ENCODE peak calls at places on chromosomes 2 and 18, in four cellular contexts. One of them, this sample, is unnamed.

GRCh38 chr2:80078290-80079036 is 226.1 kb downstream of the LRRTM1 start:
- DNase-seq in transverse colon: no peak
- DNase-seq in adrenal gland: no peak
- DNase-seq in heart left ventricle: no peak
- DNase-seq in this sample: no peak

GRCh38 chr18:54388203-54389142 is 30.8 kb downstream of the C18orf54 start:
- DNase-seq in transverse colon: peak
- DNase-seq in adrenal gland: no peak
- DNase-seq in heart left ventricle: no peak
- DNase-seq in this sample: peak

GRCh38 chr2:64204006-64204632 is 59.9 kb upstream of the PELI1 start:
- DNase-seq in transverse colon: peak
- DNase-seq in adrenal gland: no peak
- DNase-seq in heart left ventricle: peak
- DNase-seq in this sample: peak

GRCh38 chr18:45755936-45756335 is 32.0 kb downstream of the SLC14A1 start:
- DNase-seq in transverse colon: no peak
- DNase-seq in adrenal gland: peak
- DNase-seq in heart left ventricle: peak
- DNase-seq in this sample: no peak

GRCh38 chr2:215702116-215702905 is 266.4 kb upstream of the FN1 start:
- DNase-seq in transverse colon: no peak
- DNase-seq in adrenal gland: no peak
- DNase-seq in heart left ventricle: no peak
- DNase-seq in this sample: no peak

GRCh38 chr2:46485002-46485401 is 5.6 kb downstream of the TMEM247 start:
- DNase-seq in transverse colon: no peak
- DNase-seq in adrenal gland: no peak
- DNase-seq in heart left ventricle: no peak
- DNase-seq in this sample: no peak

GRCh38 chr2:100820346-100821254 is 661 bp downstream of the NPAS2 start:
- DNase-seq in transverse colon: peak
- DNase-seq in adrenal gland: peak
- DNase-seq in heart left ventricle: no peak
- DNase-seq in this sample: peak

GRCh38 chr2:133146893-133147292 is 421.4 kb downstream of the NCKAP5 start:
- DNase-seq in transverse colon: no peak
- DNase-seq in adrenal gland: no peak
- DNase-seq in heart left ventricle: no peak
- DNase-seq in this sample: no peak

GRCh38 chr18:78430171-78430857 is 549.3 kb upstream of the SALL3 start:
- DNase-seq in transverse colon: no peak
- DNase-seq in adrenal gland: no peak
- DNase-seq in heart left ventricle: no peak
- DNase-seq in this sample: no peak

GRCh38 chr18:23236876-23237468 is 101.7 kb downstream of the CABLES1 start:
- DNase-seq in transverse colon: no peak
- DNase-seq in adrenal gland: no peak
- DNase-seq in heart left ventricle: no peak
- DNase-seq in this sample: no peak

GRCh38 chr2:73176881-73177644 is 25.3 kb upstream of the NOTO start:
- DNase-seq in transverse colon: peak
- DNase-seq in adrenal gland: peak
- DNase-seq in heart left ventricle: peak
- DNase-seq in this sample: peak

GRCh38 chr2:98467082-98467536 is 22.5 kb downstream of the INPP4A start:
- DNase-seq in transverse colon: no peak
- DNase-seq in adrenal gland: no peak
- DNase-seq in heart left ventricle: no peak
- DNase-seq in this sample: no peak

GRCh38 chr2:45691152-45691551 is 39.7 kb downstream of the PRKCE start:
- DNase-seq in transverse colon: no peak
- DNase-seq in adrenal gland: no peak
- DNase-seq in heart left ventricle: no peak
- DNase-seq in this sample: no peak

GRCh38 chr2:156115338-156115737 is 217.2 kb downstream of the NR4A2 start:
- DNase-seq in transverse colon: no peak
- DNase-seq in adrenal gland: no peak
- DNase-seq in heart left ventricle: no peak
- DNase-seq in this sample: no peak

GRCh38 chr2:102181919-102182635 is 4.7 kb upstream of the IL1RL2 start:
- DNase-seq in transverse colon: no peak
- DNase-seq in adrenal gland: no peak
- DNase-seq in heart left ventricle: peak
- DNase-seq in this sample: no peak

GRCh38 chr2:18178736-18179349 is 300.4 kb downstream of the KCNS3 start:
- DNase-seq in transverse colon: peak
- DNase-seq in adrenal gland: peak
- DNase-seq in heart left ventricle: no peak
- DNase-seq in this sample: peak

GRCh38 chr2:217959723-217960122 is 43.1 kb downstream of the TNS1 start:
- DNase-seq in transverse colon: no peak
- DNase-seq in adrenal gland: no peak
- DNase-seq in heart left ventricle: peak
- DNase-seq in this sample: no peak

GRCh38 chr2:132623096-132623839 is 46.7 kb downstream of the LYPD1 start:
- DNase-seq in transverse colon: no peak
- DNase-seq in adrenal gland: no peak
- DNase-seq in heart left ventricle: no peak
- DNase-seq in this sample: no peak

GRCh38 chr2:216389565-216389964 is 17.3 kb upstream of the MARCHF4 start:
- DNase-seq in transverse colon: no peak
- DNase-seq in adrenal gland: no peak
- DNase-seq in heart left ventricle: no peak
- DNase-seq in this sample: no peak

GRCh38 chr2:128788636-128789220 is 470.1 kb upstream of the HS6ST1 start:
- DNase-seq in transverse colon: no peak
- DNase-seq in adrenal gland: no peak
- DNase-seq in heart left ventricle: no peak
- DNase-seq in this sample: peak

GRCh38 chr2:131413148-131413747 is 49.3 kb upstream of the RAB6D start:
- DNase-seq in transverse colon: no peak
- DNase-seq in adrenal gland: no peak
- DNase-seq in heart left ventricle: no peak
- DNase-seq in this sample: no peak

GRCh38 chr2:200306719-200306968 is 151 bp downstream of the SPATS2L start:
- DNase-seq in transverse colon: no peak
- DNase-seq in adrenal gland: no peak
- DNase-seq in heart left ventricle: no peak
- DNase-seq in this sample: no peak

GRCh38 chr18:14086459-14087231 is 45.6 kb downstream of the ZNF519 start:
- DNase-seq in transverse colon: no peak
- DNase-seq in adrenal gland: no peak
- DNase-seq in heart left ventricle: no peak
- DNase-seq in this sample: no peak

GRCh38 chr2:64376926-64377325 is 77.0 kb upstream of the LGALSL start:
- DNase-seq in transverse colon: peak
- DNase-seq in adrenal gland: no peak
- DNase-seq in heart left ventricle: no peak
- DNase-seq in this sample: no peak

GRCh38 chr2:47064076-47064475 is 91.0 kb downstream of the STPG4 start:
- DNase-seq in transverse colon: no peak
- DNase-seq in adrenal gland: no peak
- DNase-seq in heart left ventricle: no peak
- DNase-seq in this sample: no peak

GRCh38 chr2:190701586-190701985 is 52.7 kb downstream of the NAB1 start:
- DNase-seq in transverse colon: no peak
- DNase-seq in adrenal gland: no peak
- DNase-seq in heart left ventricle: no peak
- DNase-seq in this sample: no peak

GRCh38 chr2:236910966-236911495 is 174.7 kb upstream of the COPS8 start:
- DNase-seq in transverse colon: no peak
- DNase-seq in adrenal gland: no peak
- DNase-seq in heart left ventricle: no peak
- DNase-seq in this sample: no peak

GRCh38 chr2:190572251-190572650 is 37.7 kb upstream of the NEMP2 start:
- DNase-seq in transverse colon: no peak
- DNase-seq in adrenal gland: no peak
- DNase-seq in heart left ventricle: no peak
- DNase-seq in this sample: no peak

GRCh38 chr2:20137131-20137571 is 85.7 kb upstream of the LAPTM4A start:
- DNase-seq in transverse colon: no peak
- DNase-seq in adrenal gland: no peak
- DNase-seq in heart left ventricle: no peak
- DNase-seq in this sample: no peak

GRCh38 chr2:53629527-53629926 is 138.1 kb upstream of the CHAC2 start:
- DNase-seq in transverse colon: no peak
- DNase-seq in adrenal gland: no peak
- DNase-seq in heart left ventricle: no peak
- DNase-seq in this sample: no peak

GRCh38 chr18:75071866-75072671 is 136.9 kb downstream of the PTGR3 start:
- DNase-seq in transverse colon: no peak
- DNase-seq in adrenal gland: no peak
- DNase-seq in heart left ventricle: no peak
- DNase-seq in this sample: no peak

DNA sequence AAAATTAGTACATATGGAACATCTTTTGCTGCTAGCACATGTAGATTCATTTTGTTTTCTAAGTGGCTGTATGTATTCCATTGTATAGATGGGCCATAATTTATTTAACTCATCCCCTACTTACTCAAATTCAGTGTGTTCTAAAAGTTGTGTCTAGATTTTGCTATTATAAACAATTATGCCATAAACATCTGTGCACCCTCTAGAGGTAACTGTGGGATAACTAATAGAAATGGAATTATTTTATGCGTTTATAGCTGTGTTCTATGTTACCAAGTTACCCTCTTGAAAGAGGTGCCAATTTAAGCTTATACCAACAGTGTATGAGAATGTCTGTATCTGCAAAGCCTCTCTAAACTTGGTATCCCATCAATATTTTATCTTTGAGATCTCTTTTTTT is 100.4 kb downstream of the MMADHC start:
- DNase-seq in transverse colon: no peak
- DNase-seq in adrenal gland: no peak
- DNase-seq in heart left ventricle: no peak
- DNase-seq in this sample: no peak
- TF ChIP-seq CTCF in transverse colon: no peak
- TF ChIP-seq CTCF in adrenal gland: no peak
- TF ChIP-seq CTCF in heart left ventricle: no peak
- TF ChIP-seq CTCF in this sample: no peak

DNA sequence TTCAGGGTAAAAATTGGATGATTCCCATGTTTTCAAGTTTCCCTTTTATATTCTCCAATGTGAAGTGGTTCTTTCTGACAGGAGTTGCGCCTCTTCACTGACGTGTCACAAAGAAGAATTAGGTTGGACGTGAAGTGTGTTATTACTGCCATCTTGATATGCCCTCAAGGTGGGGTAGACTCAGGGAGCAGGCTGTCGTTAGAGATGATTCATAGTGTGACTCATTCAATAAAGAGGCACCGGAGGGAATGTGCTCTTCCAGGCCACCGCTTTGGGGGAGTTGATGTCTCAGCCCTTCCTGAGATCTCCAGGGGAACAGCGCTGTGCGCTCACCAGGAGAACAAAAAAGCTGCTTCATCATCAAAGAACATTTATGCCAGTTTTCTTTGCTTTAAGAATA is 3.6 kb upstream of the DGKD start:
- DNase-seq in transverse colon: peak
- DNase-seq in adrenal gland: no peak
- DNase-seq in heart left ventricle: no peak
- DNase-seq in this sample: peak
- TF ChIP-seq CTCF in transverse colon: peak
- TF ChIP-seq CTCF in adrenal gland: no peak
- TF ChIP-seq CTCF in heart left ventricle: no peak
- TF ChIP-seq CTCF in this sample: no peak

GRCh38 chr2:195573314-195573713 is 83.7 kb upstream of the SLC39A10 start:
- DNase-seq in transverse colon: no peak
- DNase-seq in adrenal gland: no peak
- DNase-seq in heart left ventricle: no peak
- DNase-seq in this sample: no peak

GRCh38 chr2:195572894-195573293 is 84.1 kb upstream of the SLC39A10 start:
- DNase-seq in transverse colon: no peak
- DNase-seq in adrenal gland: no peak
- DNase-seq in heart left ventricle: no peak
- DNase-seq in this sample: no peak

GRCh38 chr2:195575021-195575420 is 82.0 kb upstream of the SLC39A10 start:
- DNase-seq in transverse colon: no peak
- DNase-seq in adrenal gland: no peak
- DNase-seq in heart left ventricle: no peak
- DNase-seq in this sample: no peak

GRCh38 chr2:195574305-195574704 is 82.7 kb upstream of the SLC39A10 start:
- DNase-seq in transverse colon: no peak
- DNase-seq in adrenal gland: no peak
- DNase-seq in heart left ventricle: no peak
- DNase-seq in this sample: no peak

GRCh38 chr2:195575879-195576391 is 81.1 kb upstream of the SLC39A10 start:
- DNase-seq in transverse colon: peak
- DNase-seq in adrenal gland: no peak
- DNase-seq in heart left ventricle: no peak
- DNase-seq in this sample: no peak
- TF ChIP-seq CTCF in transverse colon: no peak
- TF ChIP-seq CTCF in adrenal gland: no peak
- TF ChIP-seq CTCF in heart left ventricle: no peak
- TF ChIP-seq CTCF in this sample: no peak

GRCh38 chr2:241865957-241866858 is 3.3 kb upstream of the RTP5 start:
- DNase-seq in transverse colon: no peak
- DNase-seq in adrenal gland: no peak
- DNase-seq in heart left ventricle: no peak
- DNase-seq in this sample: no peak
- TF ChIP-seq CTCF in transverse colon: no peak
- TF ChIP-seq CTCF in adrenal gland: no peak
- TF ChIP-seq CTCF in heart left ventricle: no peak
- TF ChIP-seq CTCF in this sample: no peak

DNA sequence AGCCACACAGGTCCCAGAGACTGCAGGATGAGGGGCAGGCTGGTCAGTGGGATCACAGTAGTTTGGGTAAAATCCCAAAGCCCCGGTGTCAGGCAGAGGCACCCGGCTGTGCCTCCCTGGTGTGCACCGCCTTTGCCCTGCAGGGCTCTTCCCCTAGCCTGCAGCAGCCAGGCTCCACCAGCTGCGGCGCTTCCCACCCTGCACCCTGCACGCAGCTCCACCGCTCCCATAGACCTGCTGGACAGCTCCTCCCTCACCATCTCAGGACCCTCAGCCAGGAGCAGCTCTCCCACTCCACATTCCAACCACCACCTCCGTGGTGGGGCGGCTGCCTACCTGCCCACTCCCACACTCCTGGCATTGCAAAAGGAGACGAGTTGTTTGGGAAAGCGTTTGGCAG is 287.3 kb upstream of the HDAC4 start:
- DNase-seq in transverse colon: no peak
- DNase-seq in adrenal gland: no peak
- DNase-seq in heart left ventricle: no peak
- DNase-seq in this sample: peak
- TF ChIP-seq CTCF in transverse colon: no peak
- TF ChIP-seq CTCF in adrenal gland: no peak
- TF ChIP-seq CTCF in heart left ventricle: no peak
- TF ChIP-seq CTCF in this sample: no peak